ENCODE peak calls at places on chromosomes 7 and 10, in four cellular contexts. L is iPS DF 6.9, K is ovary, R is fibroblast of lung. T is an unnamed sample.

GRCh38 chr7:22566592-22566991 is 66.6 kb upstream of the STEAP1B start:
- DNase-seq in L (no peak), K (no peak), R (no peak), T (no peak)

GRCh38 chr7:98669417-98670015 is 52.4 kb downstream of the NPTX2 start:
- DNase-seq in L (no peak), K (no peak), R (no peak), T (no peak)

GRCh38 chr10:3820255-3820654 is 35.2 kb upstream of the KLF6 start:
- DNase-seq in L (no peak), K (no peak), R (no peak), T (no peak)

GRCh38 chr10:75744242-75744641 is 312.8 kb downstream of the LRMDA start:
- DNase-seq in L (no peak), K (no peak), R (peak; percentile 83), T (no peak)

GRCh38 chr10:343231-344215 is 208.3 kb downstream of the ZMYND11 start:
- DNase-seq in L (no peak), K (no peak), R (peak; percentile 70), T (no peak)

GRCh38 chr10:112279482-112279881 is 3.7 kb upstream of the TECTB start:
- DNase-seq in L (no peak), K (no peak), R (no peak), T (no peak)

GRCh38 chr10:100100651-100101525 is 19.2 kb upstream of the CPN1 start:
- DNase-seq in L (peak; percentile 13), K (no peak), R (peak; percentile 7), T (no peak)

GRCh38 chr7:36275735-36276284 is 113.9 kb upstream of the ANLN start:
- DNase-seq in L (no peak), K (no peak), R (no peak), T (no peak)

GRCh38 chr7:22617166-22617565 is 109.8 kb upstream of the IL6 start:
- DNase-seq in L (no peak), K (no peak), R (no peak), T (no peak)

GRCh38 chr7:157666530-157667040 is 329.8 kb downstream of the DNAJB6 start:
- DNase-seq in L (no peak), K (no peak), R (no peak), T (no peak)

GRCh38 chr7:157667261-157667660 is 330.5 kb downstream of the DNAJB6 start:
- DNase-seq in L (no peak), K (no peak), R (no peak), T (no peak)

GRCh38 chr7:157664034-157664433 is 327.2 kb downstream of the DNAJB6 start:
- DNase-seq in L (no peak), K (no peak), R (no peak), T (no peak)

GRCh38 chr7:157663061-157663863 is 326.5 kb downstream of the DNAJB6 start:
- DNase-seq in L (no peak), K (peak; percentile 40), R (no peak), T (peak; percentile 46)

DNA sequence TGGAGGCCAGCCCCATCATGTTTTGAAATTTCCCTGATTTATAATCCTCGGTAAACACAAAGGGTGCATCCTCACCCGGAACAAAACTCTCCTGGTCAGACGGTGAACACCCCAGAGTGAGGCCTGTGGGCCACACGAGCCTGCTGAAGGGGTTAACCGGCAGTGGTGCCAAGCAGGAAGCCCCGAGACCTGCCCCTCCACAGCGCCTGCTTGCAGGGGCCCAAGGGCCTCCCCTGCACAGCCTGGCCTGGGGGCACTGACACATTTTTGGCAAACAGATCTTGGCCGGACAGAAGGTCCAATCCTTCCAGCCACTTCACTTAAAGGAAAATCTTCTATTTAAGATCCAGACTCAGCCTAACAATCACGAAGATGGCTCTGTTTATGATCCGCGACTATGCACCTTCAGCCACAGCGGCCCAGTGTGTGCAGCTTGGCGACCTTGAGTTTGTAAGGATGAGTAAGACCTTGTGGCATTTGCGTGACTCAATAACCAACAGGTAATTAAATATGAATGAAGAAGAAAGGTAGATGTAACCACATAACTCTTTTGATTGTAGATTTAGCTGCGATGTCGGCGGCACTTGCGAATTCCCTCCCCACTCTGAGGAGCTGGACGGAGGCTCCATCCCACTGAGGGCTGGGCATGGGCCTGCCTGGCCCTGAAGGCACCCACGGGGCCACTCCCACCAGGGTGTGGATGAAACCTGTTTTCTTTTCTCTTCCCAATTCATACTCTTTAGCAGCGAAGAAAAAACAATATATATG is 328.2 kb downstream of the DNAJB6 start:
- DNase-seq in L (no peak), K (no peak), R (no peak), T (peak; percentile 33)
- H3K27me3 ChIP-seq in L (no peaks in the 10 kb centered on the region), K (no peaks in the 10 kb centered on the region), R (no peaks in the 10 kb centered on the region), T (no peaks in the 10 kb centered on the region)

GRCh38 chr7:134885967-134886352 is 100.3 kb upstream of the AGBL3 start:
- DNase-seq in L (no peak), K (no peak), R (peak; percentile 93), T (no peak)
- H3K4me1 ChIP-seq in L (peaks cover 2% of the 10 kb centered on the region), K (peaks cover 22% of the 10 kb centered on the region), R (peaks cover 25% of the 10 kb centered on the region), T (peaks cover 4% of the 10 kb centered on the region)

GRCh38 chr10:49394933-49395740 is 752 bp downstream of the DRGX start:
- DNase-seq in L (no peak), K (no peak), R (no peak), T (no peak)

GRCh38 chr10:49397036-49397999 is 1.4 kb upstream of the DRGX start:
- DNase-seq in L (no peak), K (no peak), R (no peak), T (no peak)

GRCh38 chr10:49398000-49398861 is 2.3 kb upstream of the DRGX start:
- DNase-seq in L (no peak), K (no peak), R (peak; percentile 20), T (no peak)

GRCh38 chr10:49396666-49396999 is 744 bp upstream of the DRGX start:
- DNase-seq in L (no peak), K (no peak), R (no peak), T (no peak)

GRCh38 chr10:49395741-49396665 is at the start of gene DRGX:
- DNase-seq in L (no peak), K (no peak), R (no peak), T (no peak)
- H3K27me3 ChIP-seq in L (peaks cover 44% of the 10 kb centered on the region), K (peaks cover 4% of the 10 kb centered on the region), R (peaks cover 64% of the 10 kb centered on the region), T (no peaks in the 10 kb centered on the region)

DNA sequence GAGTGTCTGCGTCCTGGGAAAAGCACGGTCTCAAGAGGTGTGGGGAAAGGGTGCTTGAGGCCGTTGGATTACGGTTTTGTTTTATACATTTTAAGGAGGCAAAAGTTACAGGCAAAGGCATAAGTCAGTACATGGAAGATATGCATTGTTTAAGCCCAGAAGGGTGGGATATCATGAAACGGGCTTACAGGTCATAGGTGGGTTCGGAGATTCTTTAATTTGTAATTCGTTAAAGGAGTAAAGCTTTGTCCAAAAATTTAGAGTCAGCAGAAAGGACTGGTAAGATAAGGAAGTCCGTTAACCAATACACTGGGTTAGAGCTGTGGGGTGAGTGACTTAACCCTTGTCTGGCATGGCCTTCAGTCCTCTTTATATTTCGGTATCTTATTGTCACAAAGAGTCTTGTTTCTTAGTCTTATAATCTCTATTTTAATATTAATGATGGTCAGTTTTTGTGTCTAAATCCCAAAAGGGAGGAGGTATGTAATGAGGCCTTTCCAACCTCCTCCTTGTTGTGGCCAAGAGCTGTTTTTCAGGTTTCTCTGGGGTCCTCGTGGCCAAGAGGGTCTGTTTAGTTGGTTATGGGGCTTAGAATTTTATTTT is 12.7 kb downstream of the TSPAN14 start:
- DNase-seq in L (no peak), K (no peak), R (no peak), T (no peak)
- H3K4me1 ChIP-seq in L (peaks cover 12% of the 10 kb centered on the region), K (peaks cover 46% of the 10 kb centered on the region), R (peaks cover 25% of the 10 kb centered on the region), T (peaks cover 49% of the 10 kb centered on the region)

DNA sequence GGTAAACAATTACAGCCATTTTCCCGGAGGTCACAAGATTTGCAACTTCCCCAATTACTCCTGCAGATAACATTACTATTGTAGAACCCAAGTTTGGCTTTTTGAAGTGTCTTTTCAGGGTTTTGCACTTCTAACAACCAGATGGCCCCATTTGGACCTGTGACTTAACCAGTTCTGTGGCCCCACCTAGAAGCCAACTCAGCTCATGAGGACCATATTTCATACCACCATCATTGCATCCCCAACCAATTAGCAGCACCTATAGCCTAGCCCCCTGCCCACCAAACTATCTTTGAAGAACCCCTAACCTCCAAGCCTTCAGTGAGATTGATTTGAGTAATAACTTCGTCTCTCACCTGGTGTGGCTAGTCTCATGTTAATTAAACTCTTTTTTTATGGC is 51.3 kb upstream of the WDR11 start:
- DNase-seq in L (no peak), K (no peak), R (no peak), T (no peak)
- H3K27me3 ChIP-seq in L (no peaks in the 10 kb centered on the region), K (no peaks in the 10 kb centered on the region), R (no peaks in the 10 kb centered on the region), T (no peaks in the 10 kb centered on the region)

DNA sequence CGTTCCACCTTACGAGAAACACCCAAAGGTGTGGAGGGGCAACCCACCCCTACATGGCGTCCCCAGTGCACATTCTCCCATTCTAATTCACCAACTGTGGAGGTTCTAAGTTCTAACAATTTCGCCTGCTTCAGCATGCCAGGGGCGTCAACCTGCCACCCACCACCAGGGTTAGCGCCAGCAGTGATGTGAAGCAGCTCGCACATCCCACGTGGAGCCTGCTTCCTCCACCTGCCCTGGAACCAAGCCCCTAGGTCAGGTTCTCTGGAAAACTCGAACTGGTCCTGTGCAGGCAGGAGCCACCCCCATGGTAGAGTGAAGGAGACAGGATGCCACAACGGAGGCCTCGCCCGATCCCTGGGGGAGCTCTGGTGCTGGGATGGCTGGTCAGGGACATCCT is 33.3 kb upstream of the FXYD4 start:
- DNase-seq in L (no peak), K (no peak), R (no peak), T (no peak)
- H3K4me1 ChIP-seq in L (peaks cover 5% of the 10 kb centered on the region), K (no peaks in the 10 kb centered on the region), R (no peaks in the 10 kb centered on the region), T (no peaks in the 10 kb centered on the region)

DNA sequence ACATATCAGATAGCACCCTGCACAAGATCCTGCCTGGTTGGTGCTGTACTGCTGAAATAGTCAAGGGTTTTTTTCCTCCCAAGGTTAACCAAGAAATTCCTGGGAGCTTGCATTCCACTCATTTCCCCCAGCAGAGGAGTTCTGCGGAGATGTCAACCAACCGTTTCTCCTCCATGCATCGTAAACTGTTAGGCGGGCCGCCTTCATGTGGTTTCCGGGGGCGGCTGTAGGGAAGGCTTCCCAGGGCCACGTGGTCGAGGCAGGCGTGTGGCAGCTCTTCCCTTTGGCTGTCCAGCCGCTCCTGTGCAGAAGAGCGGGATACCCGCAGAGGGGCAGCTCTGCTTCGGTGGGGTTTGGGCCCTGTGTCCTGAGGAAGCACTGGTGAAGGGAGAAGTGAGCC is 113.7 kb downstream of the RGS10 start:
- DNase-seq in L (no peak), K (peak; percentile 21), R (no peak), T (no peak)
- H3K27me3 ChIP-seq in L (no peaks in the 10 kb centered on the region), K (no peaks in the 10 kb centered on the region), R (no peaks in the 10 kb centered on the region), T (no peaks in the 10 kb centered on the region)

DNA sequence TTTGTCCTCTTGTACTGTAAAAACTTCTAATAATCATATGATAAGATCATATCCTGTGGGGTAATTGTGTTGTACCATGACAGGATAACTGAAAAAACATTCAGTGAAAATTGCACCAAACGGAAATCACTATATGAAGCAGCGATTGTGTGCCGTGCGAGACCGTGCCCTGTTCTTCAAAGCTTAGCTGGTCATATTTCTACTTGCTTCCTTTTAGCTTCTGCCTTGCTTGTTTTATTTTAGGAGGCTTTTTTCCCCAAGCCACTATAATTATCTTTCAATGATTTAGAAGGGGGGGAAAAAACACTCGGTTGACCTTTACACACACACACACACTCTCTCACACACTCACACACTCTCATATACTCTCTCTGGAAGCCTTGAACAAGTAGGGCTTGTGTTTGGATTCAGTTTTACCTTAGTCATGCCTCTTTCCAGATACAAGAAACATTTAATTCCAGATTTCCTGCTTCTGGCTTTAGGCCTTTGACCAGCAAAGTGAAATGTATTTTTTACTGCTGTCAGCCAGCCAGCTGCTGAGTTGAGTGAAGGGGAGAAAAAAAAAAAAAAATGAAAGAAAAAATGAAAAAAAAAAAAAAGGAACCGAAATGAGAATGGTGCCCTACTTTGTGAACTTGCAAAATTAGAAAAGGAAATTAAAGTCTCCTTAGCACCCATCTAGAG is 181.4 kb downstream of the ARID5B start:
- DNase-seq in L (no peak), K (peak; percentile 57), R (peak; percentile 80), T (no peak)
- H3K4me1 ChIP-seq in L (no peaks in the 10 kb centered on the region), K (peaks cover 21% of the 10 kb centered on the region), R (peaks cover 34% of the 10 kb centered on the region), T (peaks cover 44% of the 10 kb centered on the region)

GRCh38 chr10:61299156-61299555 is 154.0 kb downstream of the TMEM26 start:
- DNase-seq in L (no peak), K (no peak), R (no peak), T (no peak)
- H3K27me3 ChIP-seq in L (no peaks in the 10 kb centered on the region), K (no peaks in the 10 kb centered on the region), R (no peaks in the 10 kb centered on the region), T (no peaks in the 10 kb centered on the region)